ENCODE peak calls at places on chromosomes 11 and 22, in nine cellular contexts. C is kidney epithelial cell, G is heart left ventricle, V is GM20000, X is cardiac muscle cell, P is spleen, W is lower lobe of right lung, Z is AG10803, U is astrocyte of the spinal cord. S is an unnamed sample.
A peak's percentile ranks its signal among the peaks of the same experiment; 100 is the strongest.

GRCh38 chr11:21520244-21520643 is 672.6 kb upstream of the ANO5 start:
- DNase-seq in P (no peak), Z (no peak), X (no peak), C (no peak), U (no peak), W (no peak), V (no peak), G (no peak), S (no peak)

GRCh38 chr22:20002098-20002497 is 14.5 kb downstream of the ARVCF start:
- DNase-seq in X (peak; percentile 54), W (no peak), V (no peak), G (peak; percentile 45), Z (no peak), P (peak; percentile 38), U (no peak), C (no peak), S (no peak)

GRCh38 chr11:109132539-109132938 is 289.5 kb upstream of the C11orf87 start:
- DNase-seq in G (no peak), Z (peak; percentile 12), X (no peak), P (no peak), V (no peak), W (no peak), C (no peak), U (no peak), S (no peak)

GRCh38 chr11:7657306-7658025 is 15.8 kb downstream of the CYB5R2 start:
- DNase-seq in V (peak; percentile 36), U (peak; percentile 25), Z (peak; percentile 80), P (no peak), G (no peak), W (peak; percentile 66), C (no peak), X (peak; percentile 77), S (no peak)

GRCh38 chr11:57497303-57498247 is 17.9 kb downstream of the SLC43A1 start:
- DNase-seq in Z (no peak), C (no peak), G (no peak), W (no peak), X (no peak), V (no peak), U (no peak), P (no peak), S (no peak)

GRCh38 chr11:16385099-16385498 is 28.8 kb upstream of the SOX6 start:
- DNase-seq in Z (no peak), U (no peak), V (no peak), W (no peak), P (no peak), C (no peak), G (no peak), X (no peak), S (no peak)

GRCh38 chr11:131375936-131376335 is 5.5 kb downstream of the NTM start:
- DNase-seq in P (no peak), Z (no peak), V (no peak), W (no peak), X (no peak), C (no peak), U (no peak), G (no peak), S (no peak)

GRCh38 chr11:110991621-110992355 is 253.7 kb upstream of the POU2AF2 start:
- DNase-seq in Z (peak; percentile 85), G (no peak), V (no peak), P (no peak), U (peak; percentile 56), C (no peak), X (no peak), W (no peak), S (no peak)

GRCh38 chr11:19216709-19217374 is 15.1 kb upstream of the CSRP3 start:
- DNase-seq in C (no peak), G (no peak), P (no peak), U (no peak), W (no peak), V (no peak), Z (no peak), X (no peak), S (no peak)

GRCh38 chr11:92251980-92252379 is 27.4 kb downstream of the FAT3 start:
- DNase-seq in W (no peak), Z (peak; percentile 94), C (no peak), P (no peak), X (no peak), V (no peak), G (no peak), U (no peak), S (no peak)

GRCh38 chr11:82869657-82870056 is 30.6 kb downstream of the PRCP start:
- DNase-seq in U (no peak), Z (peak; percentile 51), W (no peak), V (no peak), P (no peak), G (no peak), C (no peak), X (no peak), S (no peak)

GRCh38 chr11:20311444-20311843 is 52.1 kb upstream of the HTATIP2 start:
- DNase-seq in C (no peak), X (no peak), G (no peak), W (no peak), V (no peak), Z (no peak), P (no peak), U (no peak), S (no peak)

GRCh38 chr11:99739464-99740089 is 718.8 kb downstream of the CNTN5 start:
- DNase-seq in V (peak; percentile 18), X (peak; percentile 69), Z (no peak), W (no peak), U (peak; percentile 72), G (no peak), C (peak; percentile 4), P (no peak), S (no peak)

GRCh38 chr11:17428930-17429329 is 40.5 kb upstream of the KCNJ11 start:
- DNase-seq in P (no peak), W (no peak), G (no peak), X (no peak), V (no peak), C (no peak), Z (no peak), U (no peak), S (no peak)

GRCh38 chr11:68792400-68792955 is 41.2 kb upstream of the TESMIN start:
- DNase-seq in Z (no peak), U (no peak), W (no peak), V (no peak), X (no peak), P (no peak), C (no peak), G (no peak), S (no peak)

GRCh38 chr11:61973603-61974162 is 6.2 kb upstream of the FTH1 start:
- DNase-seq in G (no peak), U (no peak), Z (peak; percentile 29), C (no peak), P (peak; percentile 79), X (no peak), V (no peak), W (no peak), S (peak; percentile 11)

GRCh38 chr11:86116386-86116726 is 47.5 kb upstream of the PICALM start:
- DNase-seq in X (no peak), P (no peak), G (no peak), V (peak; percentile 86), W (no peak), C (peak; percentile 79), U (peak; percentile 89), Z (peak; percentile 70), S (no peak)

GRCh38 chr11:117381481-117381880 is 53.8 kb downstream of the CEP164 start:
- DNase-seq in X (no peak), C (no peak), W (no peak), P (no peak), Z (no peak), G (no peak), V (no peak), U (no peak), S (no peak)

GRCh38 chr11:94925422-94926270 is 47.7 kb downstream of the CWC15 start:
- DNase-seq in Z (no peak), C (no peak), U (no peak), G (no peak), V (peak; percentile 16), P (no peak), X (no peak), W (no peak), S (no peak)

GRCh38 chr11:68698993-68699392 is 14.6 kb downstream of the GAL start:
- DNase-seq in V (no peak), W (no peak), U (no peak), Z (no peak), P (no peak), G (no peak), X (no peak), C (no peak), S (no peak)

GRCh38 chr11:129298990-129299389 is 76.7 kb upstream of the BARX2 start:
- DNase-seq in Z (peak; percentile 18), C (no peak), X (no peak), P (no peak), U (no peak), V (no peak), W (no peak), G (no peak), S (no peak)

GRCh38 chr22:46528121-46528610 is 9.3 kb downstream of the CELSR1 start:
- DNase-seq in P (no peak), X (no peak), W (no peak), Z (peak; percentile 39), G (no peak), U (peak; percentile 68), C (peak; percentile 94), V (no peak), S (no peak)

GRCh38 chr11:551596-551995 is 8.9 kb downstream of the LMNTD2 start:
- DNase-seq in U (no peak), W (no peak), C (no peak), V (no peak), X (no peak), Z (no peak), P (no peak), G (no peak), S (no peak)
- TF ChIP-seq CTCF in U (no peak), W (no peak), C (no peak), V (no peak), X (no peak), Z (no peak), P (no peak), G (no peak), S (no peak)

GRCh38 chr22:39117585-39118191 is 20.6 kb downstream of the APOBEC3H start:
- DNase-seq in G (no peak), V (peak; percentile 78), P (peak; percentile 83), Z (peak; percentile 60), C (no peak), W (no peak), X (peak; percentile 74), U (peak; percentile 35), S (peak; percentile 37)
- TF ChIP-seq CTCF in G (peak; percentile 55), V (peak; percentile 56), P (peak; percentile 74), Z (peak; percentile 64), C (peak; percentile 47), W (peak; percentile 46), X (peak; percentile 53), U (peak; percentile 51), S (no peak)

GRCh38 chr11:8766043-8766992 is 83.7 kb downstream of the RPL27A start:
- DNase-seq in V (no peak), W (no peak), Z (peak; percentile 65), C (no peak), G (no peak), U (peak; percentile 58), P (no peak), X (no peak), S (no peak)
- TF ChIP-seq CTCF in V (no peak), W (no peak), Z (no peak), C (no peak), G (no peak), U (peak; percentile 11), P (no peak), X (no peak), S (no peak)

DNA sequence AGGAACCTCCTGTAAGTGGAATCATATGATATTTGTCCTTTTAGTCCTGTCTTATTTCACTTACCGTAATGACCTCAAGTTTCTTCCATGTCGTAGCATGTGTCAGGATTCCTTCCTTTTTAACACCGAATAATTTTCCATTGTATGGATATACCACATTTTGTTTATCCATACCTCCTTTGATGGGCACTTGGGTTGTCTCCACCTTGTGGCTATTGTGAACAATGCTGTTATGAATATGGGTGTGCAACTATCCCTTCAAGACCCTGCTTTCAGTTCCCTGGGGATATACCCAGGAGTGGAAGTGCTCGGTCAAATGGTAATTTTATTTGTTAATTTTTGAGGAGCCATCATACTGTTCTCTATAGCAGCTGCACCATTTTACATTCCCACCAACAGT is 244.9 kb upstream of the BLID start:
- DNase-seq in V (no peak), W (no peak), X (no peak), P (no peak), G (no peak), U (no peak), C (no peak), Z (no peak), S (no peak)
- TF ChIP-seq CTCF in V (no peak), W (peak; percentile 13), X (no peak), P (no peak), G (peak; percentile 13), U (no peak), C (no peak), Z (no peak), S (no peak)

S was measured in activated B cell treated with CpG ODN at 0.5 μM for 24 hours.